ENCODE peak calls at places on chromosomes 11 and 22, in six cellular contexts. F is fibroblast of lung, B is Peyer's patch, H is cardiac muscle cell, T is astrocyte, Z is gastrocnemius medialis. L is an unnamed sample.

GRCh38 chr11:1694064-1694845 is 2.7 kb upstream of the KRTAP5-6 start:
- DNase-seq in F (peak; percentile 60), B (peak; percentile 93), H (peak; percentile 84), T (peak; percentile 38), Z (peak; percentile 67), L (peak; percentile 91)

GRCh38 chr22:41369089-41369745 is 12.5 kb upstream of the TEF start:
- DNase-seq in F (no peak), B (no peak), H (no peak), T (no peak), Z (peak; percentile 54), L (no peak)

GRCh38 chr22:46024136-46024840 is 47.3 kb upstream of the WNT7B start:
- DNase-seq in F (no peak), B (peak; percentile 23), H (no peak), T (no peak), Z (peak; percentile 10), L (no peak)

GRCh38 chr11:15159085-15159484 is 44.4 kb downstream of the INSC start:
- DNase-seq in F (peak; percentile 11), B (no peak), H (peak; percentile 29), T (no peak), Z (no peak), L (peak; percentile 34)

GRCh38 chr22:24325105-24325757 is 54.6 kb downstream of the SPECC1L start:
- DNase-seq in F (peak; percentile 85), B (no peak), H (peak; percentile 91), T (peak; percentile 82), Z (no peak), L (peak; percentile 91)

GRCh38 chr22:44493206-44493605 is 4.8 kb downstream of the RTL6 start:
- DNase-seq in F (no peak), B (no peak), H (no peak), T (no peak), Z (no peak), L (no peak)

GRCh38 chr11:66834943-66835342 is 8.3 kb upstream of the RCE1 start:
- DNase-seq in F (no peak), B (no peak), H (no peak), T (no peak), Z (no peak), L (no peak)

GRCh38 chr11:123238297-123238696 is 43.2 kb upstream of the CLMP start:
- DNase-seq in F (no peak), B (no peak), H (peak; percentile 94), T (no peak), Z (peak; percentile 58), L (peak; percentile 28)

GRCh38 chr22:17235861-17236260 is 16.6 kb upstream of the ADA2 start:
- DNase-seq in F (no peak), B (no peak), H (no peak), T (no peak), Z (no peak), L (no peak)

GRCh38 chr11:25758145-25758661 is 573.7 kb upstream of the ANO3 start:
- DNase-seq in F (peak; percentile 15), B (no peak), H (no peak), T (peak; percentile 4), Z (no peak), L (no peak)

GRCh38 chr11:104142701-104143100 is 21.2 kb downstream of the PDGFD start:
- DNase-seq in F (no peak), B (no peak), H (no peak), T (no peak), Z (no peak), L (no peak)

GRCh38 chr22:44037519-44038370 is 13.6 kb downstream of the PARVB start:
- DNase-seq in F (peak; percentile 96), B (no peak), H (peak; percentile 82), T (peak; percentile 93), Z (peak; percentile 92), L (peak; percentile 83)

GRCh38 chr11:36081274-36081945 is 137.5 kb downstream of the LDLRAD3 start:
- DNase-seq in F (no peak), B (no peak), H (no peak), T (no peak), Z (no peak), L (no peak)

GRCh38 chr11:134947556-134947955 is 535.5 kb upstream of the B3GAT1 start:
- DNase-seq in F (no peak), B (no peak), H (no peak), T (no peak), Z (no peak), L (no peak)

GRCh38 chr11:2459016-2459725 is 14.4 kb downstream of the KCNQ1 start:
- DNase-seq in F (no peak), B (peak; percentile 46), H (no peak), T (no peak), Z (no peak), L (no peak)

GRCh38 chr22:47919893-47920292 is 1157.4 kb downstream of the TBC1D22A start:
- DNase-seq in F (no peak), B (no peak), H (no peak), T (no peak), Z (no peak), L (no peak)

GRCh38 chr22:47920380-47920959 is 1158.0 kb downstream of the TBC1D22A start:
- DNase-seq in F (no peak), B (no peak), H (no peak), T (no peak), Z (no peak), L (no peak)

GRCh38 chr22:47918936-47919505 is 1156.6 kb downstream of the TBC1D22A start:
- DNase-seq in F (no peak), B (no peak), H (no peak), T (no peak), Z (no peak), L (no peak)

GRCh38 chr22:47921906-47922305 is 1159.5 kb downstream of the TBC1D22A start:
- DNase-seq in F (no peak), B (no peak), H (no peak), T (no peak), Z (no peak), L (no peak)

DNA sequence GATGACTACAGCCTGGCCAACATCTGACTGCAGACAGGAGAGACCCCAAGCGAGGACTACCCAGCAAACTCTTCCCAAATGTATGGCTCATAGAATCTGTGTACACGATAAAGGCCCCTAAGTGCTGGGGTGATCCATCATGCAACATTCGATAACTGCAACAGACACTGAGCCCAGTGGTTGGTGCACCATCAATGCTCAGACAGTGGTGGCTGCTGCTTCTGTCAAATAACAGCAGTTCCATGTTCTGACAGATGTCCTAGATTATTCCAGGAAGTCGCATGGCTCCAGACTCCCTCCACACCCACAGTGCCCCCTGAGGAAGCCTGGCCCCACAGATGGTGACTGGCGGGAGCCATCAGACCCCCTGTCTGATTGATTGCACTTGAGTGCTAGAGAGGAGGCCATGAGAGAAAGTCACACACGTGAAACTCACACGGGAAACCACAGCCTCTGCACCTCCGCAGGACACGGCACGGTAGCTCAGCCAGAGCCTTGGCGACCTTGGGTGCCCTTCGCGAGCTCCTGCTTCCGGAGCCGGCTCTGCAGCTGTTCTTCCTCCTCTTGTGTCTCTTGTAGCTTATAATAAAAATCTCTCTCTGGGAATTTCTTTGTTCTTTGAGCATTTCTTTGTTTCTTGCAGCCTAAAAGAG is 1156.0 kb downstream of the TBC1D22A start:
- DNase-seq in F (no peak), B (no peak), H (no peak), T (no peak), Z (no peak), L (no peak)
- H3K9me3 ChIP-seq in F (no peaks in the 10 kb centered on the region), B (no peaks in the 10 kb centered on the region), H (no peaks in the 10 kb centered on the region), T (peaks cover 6% of the 10 kb centered on the region), Z (no peaks in the 10 kb centered on the region), L (no peaks in the 10 kb centered on the region)

GRCh38 chr11:96627379-96627778 is 237.6 kb downstream of the JRKL start:
- DNase-seq in F (no peak), B (no peak), H (no peak), T (no peak), Z (no peak), L (no peak)
- H3K9me3 ChIP-seq in F (no peaks in the 10 kb centered on the region), B (no peaks in the 10 kb centered on the region), H (no peaks in the 10 kb centered on the region), T (peaks cover 4% of the 10 kb centered on the region), Z (no peaks in the 10 kb centered on the region), L (peaks cover 20% of the 10 kb centered on the region)

GRCh38 chr11:130032931-130033330 is 30.3 kb upstream of the PRDM10 start:
- DNase-seq in F (no peak), B (no peak), H (no peak), T (no peak), Z (no peak), L (no peak)

GRCh38 chr11:130031056-130031455 is 28.4 kb upstream of the PRDM10 start:
- DNase-seq in F (no peak), B (no peak), H (no peak), T (no peak), Z (no peak), L (no peak)

GRCh38 chr11:130025371-130025770 is 22.7 kb upstream of the PRDM10 start:
- DNase-seq in F (no peak), B (no peak), H (no peak), T (no peak), Z (no peak), L (no peak)

GRCh38 chr11:130031945-130032344 is 29.3 kb upstream of the PRDM10 start:
- DNase-seq in F (no peak), B (no peak), H (no peak), T (no peak), Z (no peak), L (no peak)

GRCh38 chr11:130029137-130029536 is 26.5 kb upstream of the PRDM10 start:
- DNase-seq in F (peak; percentile 15), B (no peak), H (peak; percentile 20), T (no peak), Z (no peak), L (no peak)
- H3K9me3 ChIP-seq in F (no peaks in the 10 kb centered on the region), B (no peaks in the 10 kb centered on the region), H (no peaks in the 10 kb centered on the region), T (no peaks in the 10 kb centered on the region), Z (no peaks in the 10 kb centered on the region), L (no peaks in the 10 kb centered on the region)

DNA sequence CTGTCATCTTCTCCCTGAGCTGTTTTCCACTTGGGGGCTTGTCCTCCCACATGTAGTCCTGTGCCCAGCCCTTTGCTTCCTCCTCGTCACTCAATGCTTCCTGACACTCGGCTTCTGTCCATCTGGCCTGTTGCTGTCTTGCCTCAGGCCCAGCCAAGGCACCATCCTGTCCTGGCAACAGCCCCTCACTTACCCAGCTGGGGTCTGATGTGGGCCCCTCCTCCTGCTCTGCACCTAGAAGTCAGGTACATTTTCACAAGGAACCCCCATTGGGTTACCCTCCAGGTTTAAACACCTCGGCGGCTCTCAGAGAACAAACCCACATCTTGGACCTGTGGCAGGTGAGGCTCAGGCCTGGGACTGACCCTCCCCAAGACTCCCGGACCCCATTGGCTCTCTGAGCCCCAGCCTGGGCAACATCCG is 784.8 kb downstream of the TBC1D22A start:
- DNase-seq in F (no peak), B (no peak), H (no peak), T (no peak), Z (no peak), L (no peak)
- H3K9me3 ChIP-seq in F (no peaks in the 10 kb centered on the region), B (no peaks in the 10 kb centered on the region), H (no peaks in the 10 kb centered on the region), T (peaks cover 12% of the 10 kb centered on the region), Z (no peaks in the 10 kb centered on the region), L (peaks cover 6% of the 10 kb centered on the region)

GRCh38 chr22:47260551-47260950 is 498.1 kb downstream of the TBC1D22A start:
- DNase-seq in F (no peak), B (no peak), H (no peak), T (no peak), Z (no peak), L (no peak)
- H3K9me3 ChIP-seq in F (peaks cover 2% of the 10 kb centered on the region), B (no peaks in the 10 kb centered on the region), H (no peaks in the 10 kb centered on the region), T (peaks cover 6% of the 10 kb centered on the region), Z (no peaks in the 10 kb centered on the region), L (no peaks in the 10 kb centered on the region)

DNA sequence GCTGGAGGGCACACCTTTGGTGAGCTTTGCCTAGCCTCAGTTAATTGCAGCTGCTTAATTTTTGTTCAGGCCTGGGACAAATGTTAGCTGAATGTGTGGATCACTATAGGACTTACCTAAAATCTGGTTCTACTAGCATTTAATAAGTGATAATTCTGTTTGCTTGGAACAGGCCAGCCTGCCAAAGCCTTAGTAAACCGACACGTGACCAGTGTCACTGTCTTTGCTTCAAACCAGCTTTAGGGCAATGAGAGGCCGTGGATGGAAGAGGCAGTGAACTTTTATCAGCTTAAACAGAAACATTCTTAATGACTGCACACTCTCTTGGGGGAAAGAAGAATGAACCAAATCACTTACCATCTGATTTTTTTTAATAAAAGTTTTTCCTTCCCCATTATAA is 10.8 kb downstream of the PARVA start:
- DNase-seq in F (no peak), B (no peak), H (no peak), T (no peak), Z (no peak), L (no peak)
- H3K9me3 ChIP-seq in F (no peaks in the 10 kb centered on the region), B (no peaks in the 10 kb centered on the region), H (no peaks in the 10 kb centered on the region), T (no peaks in the 10 kb centered on the region), Z (no peaks in the 10 kb centered on the region), L (no peaks in the 10 kb centered on the region)